ENCODE peak calls at places on chromosome 13, in nine cellular contexts. One of them, this sample, is unnamed.

GRCh38 chr13:95154441-95154886 is 146.8 kb downstream of the ABCC4 start:
- DNase-seq in fibroblast of lung: peak
- DNase-seq in coronary artery: no peak
- DNase-seq in A673: no peak
- DNase-seq in transverse colon: no peak
- DNase-seq in thyroid gland: no peak
- DNase-seq in AG04450: no peak
- DNase-seq in tibial nerve: no peak
- DNase-seq in pancreas: no peak
- DNase-seq in this sample: peak

GRCh38 chr13:23159205-23159586 is 21.6 kb upstream of the SGCG start:
- DNase-seq in fibroblast of lung: peak
- DNase-seq in coronary artery: no peak
- DNase-seq in A673: peak
- DNase-seq in transverse colon: no peak
- DNase-seq in thyroid gland: no peak
- DNase-seq in AG04450: no peak
- DNase-seq in tibial nerve: peak
- DNase-seq in pancreas: no peak
- DNase-seq in this sample: peak

GRCh38 chr13:42039946-42040729 is 8.3 kb upstream of the DGKH start:
- DNase-seq in fibroblast of lung: peak
- DNase-seq in coronary artery: peak
- DNase-seq in A673: peak
- DNase-seq in transverse colon: peak
- DNase-seq in thyroid gland: peak
- DNase-seq in AG04450: peak
- DNase-seq in tibial nerve: peak
- DNase-seq in pancreas: peak
- DNase-seq in this sample: peak

GRCh38 chr13:98576215-98576945 is 527 bp downstream of the STK24 start:
- DNase-seq in fibroblast of lung: no peak
- DNase-seq in coronary artery: peak
- DNase-seq in A673: no peak
- DNase-seq in transverse colon: peak
- DNase-seq in thyroid gland: peak
- DNase-seq in AG04450: no peak
- DNase-seq in tibial nerve: peak
- DNase-seq in pancreas: peak
- DNase-seq in this sample: no peak

GRCh38 chr13:34044041-34044440 is 226.1 kb downstream of the RFC3 start:
- DNase-seq in fibroblast of lung: no peak
- DNase-seq in coronary artery: no peak
- DNase-seq in A673: no peak
- DNase-seq in transverse colon: no peak
- DNase-seq in thyroid gland: no peak
- DNase-seq in AG04450: no peak
- DNase-seq in tibial nerve: no peak
- DNase-seq in pancreas: no peak
- DNase-seq in this sample: peak

GRCh38 chr13:101115762-101116161 is 300.5 kb downstream of the NALCN start:
- DNase-seq in fibroblast of lung: peak
- DNase-seq in coronary artery: no peak
- DNase-seq in A673: peak
- DNase-seq in transverse colon: no peak
- DNase-seq in thyroid gland: no peak
- DNase-seq in AG04450: no peak
- DNase-seq in tibial nerve: no peak
- DNase-seq in pancreas: no peak
- DNase-seq in this sample: no peak

GRCh38 chr13:97879646-97880297 is 73.7 kb upstream of the IPO5 start:
- DNase-seq in fibroblast of lung: peak
- DNase-seq in coronary artery: no peak
- DNase-seq in A673: peak
- DNase-seq in transverse colon: no peak
- DNase-seq in thyroid gland: no peak
- DNase-seq in AG04450: peak
- DNase-seq in tibial nerve: no peak
- DNase-seq in pancreas: no peak
- DNase-seq in this sample: peak

GRCh38 chr13:27171830-27172494 is 351 bp upstream of the USP12 start:
- DNase-seq in fibroblast of lung: peak
- DNase-seq in coronary artery: peak
- DNase-seq in A673: peak
- DNase-seq in transverse colon: peak
- DNase-seq in thyroid gland: peak
- DNase-seq in AG04450: peak
- DNase-seq in tibial nerve: peak
- DNase-seq in pancreas: peak
- DNase-seq in this sample: peak

GRCh38 chr13:41577437-41577836 is 120.1 kb downstream of the RGCC start:
- DNase-seq in fibroblast of lung: peak
- DNase-seq in coronary artery: no peak
- DNase-seq in A673: no peak
- DNase-seq in transverse colon: no peak
- DNase-seq in thyroid gland: peak
- DNase-seq in AG04450: no peak
- DNase-seq in tibial nerve: peak
- DNase-seq in pancreas: no peak
- DNase-seq in this sample: no peak

GRCh38 chr13:38090913-38091312 is 221.3 kb upstream of the TRPC4 start:
- DNase-seq in fibroblast of lung: no peak
- DNase-seq in coronary artery: no peak
- DNase-seq in A673: peak
- DNase-seq in transverse colon: no peak
- DNase-seq in thyroid gland: no peak
- DNase-seq in AG04450: no peak
- DNase-seq in tibial nerve: no peak
- DNase-seq in pancreas: no peak
- DNase-seq in this sample: no peak

GRCh38 chr13:49218493-49219051 is 1.6 kb upstream of the MLNR start:
- DNase-seq in fibroblast of lung: peak
- DNase-seq in coronary artery: no peak
- DNase-seq in A673: no peak
- DNase-seq in transverse colon: no peak
- DNase-seq in thyroid gland: no peak
- DNase-seq in AG04450: no peak
- DNase-seq in tibial nerve: no peak
- DNase-seq in pancreas: no peak
- DNase-seq in this sample: no peak

GRCh38 chr13:49220035-49220855 is at the start of gene MLNR:
- DNase-seq in fibroblast of lung: peak
- DNase-seq in coronary artery: no peak
- DNase-seq in A673: peak
- DNase-seq in transverse colon: no peak
- DNase-seq in thyroid gland: peak
- DNase-seq in AG04450: no peak
- DNase-seq in tibial nerve: no peak
- DNase-seq in pancreas: no peak
- DNase-seq in this sample: peak

GRCh38 chr13:49220856-49221614 is 897 bp downstream of the MLNR start:
- DNase-seq in fibroblast of lung: no peak
- DNase-seq in coronary artery: no peak
- DNase-seq in A673: no peak
- DNase-seq in transverse colon: no peak
- DNase-seq in thyroid gland: no peak
- DNase-seq in AG04450: no peak
- DNase-seq in tibial nerve: no peak
- DNase-seq in pancreas: no peak
- DNase-seq in this sample: no peak

GRCh38 chr13:49217962-49218492 is 2.1 kb upstream of the MLNR start:
- DNase-seq in fibroblast of lung: no peak
- DNase-seq in coronary artery: no peak
- DNase-seq in A673: no peak
- DNase-seq in transverse colon: no peak
- DNase-seq in thyroid gland: no peak
- DNase-seq in AG04450: no peak
- DNase-seq in tibial nerve: no peak
- DNase-seq in pancreas: no peak
- DNase-seq in this sample: no peak

DNA sequence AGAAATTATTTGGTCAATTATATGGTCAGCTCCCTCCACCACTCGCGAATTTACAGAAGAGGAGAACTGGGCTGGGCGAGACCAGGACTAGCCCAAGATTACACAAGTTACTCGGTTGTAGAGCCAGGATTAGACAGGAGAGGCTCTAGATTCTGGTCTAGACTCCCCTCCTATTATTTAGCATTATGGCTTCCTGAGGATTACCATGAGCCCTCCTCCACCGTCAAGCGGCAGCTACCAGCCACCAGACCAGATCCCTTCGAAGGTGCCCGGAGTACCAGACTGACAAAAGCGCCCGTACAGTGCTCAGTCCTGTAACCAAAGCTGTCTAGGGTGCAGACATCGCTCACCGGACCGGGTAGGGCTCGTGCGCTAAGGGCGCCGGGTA is 497 bp upstream of the MLNR start:
- DNase-seq in fibroblast of lung: no peak
- DNase-seq in coronary artery: no peak
- DNase-seq in A673: no peak
- DNase-seq in transverse colon: peak
- DNase-seq in thyroid gland: no peak
- DNase-seq in AG04450: no peak
- DNase-seq in tibial nerve: no peak
- DNase-seq in pancreas: no peak
- DNase-seq in this sample: no peak
- H3K4me3 ChIP-seq in fibroblast of lung: peak
- H3K4me3 ChIP-seq in coronary artery: peak
- H3K4me3 ChIP-seq in A673: peak
- H3K4me3 ChIP-seq in transverse colon: peak
- H3K4me3 ChIP-seq in thyroid gland: no peak
- H3K4me3 ChIP-seq in AG04450: peak
- H3K4me3 ChIP-seq in tibial nerve: peak
- H3K4me3 ChIP-seq in pancreas: no peak
- H3K4me3 ChIP-seq in this sample: peak

GRCh38 chr13:110447058-110447511 is 114.4 kb downstream of the RAB20 start:
- DNase-seq in fibroblast of lung: peak
- DNase-seq in coronary artery: peak
- DNase-seq in A673: no peak
- DNase-seq in transverse colon: no peak
- DNase-seq in thyroid gland: no peak
- DNase-seq in AG04450: no peak
- DNase-seq in tibial nerve: no peak
- DNase-seq in pancreas: no peak
- DNase-seq in this sample: peak
- H3K27ac ChIP-seq in fibroblast of lung: no peak
- H3K27ac ChIP-seq in coronary artery: no peak
- H3K27ac ChIP-seq in A673: no peak
- H3K27ac ChIP-seq in transverse colon: no peak
- H3K27ac ChIP-seq in thyroid gland: no peak
- H3K27ac ChIP-seq in AG04450: no peak
- H3K27ac ChIP-seq in tibial nerve: no peak
- H3K27ac ChIP-seq in pancreas: no peak
- H3K27ac ChIP-seq in this sample: peak

GRCh38 chr13:64429691-64430090 is 2800.4 kb downstream of the PCDH9 start:
- DNase-seq in fibroblast of lung: no peak
- DNase-seq in coronary artery: no peak
- DNase-seq in A673: no peak
- DNase-seq in transverse colon: no peak
- DNase-seq in thyroid gland: no peak
- DNase-seq in AG04450: no peak
- DNase-seq in tibial nerve: no peak
- DNase-seq in pancreas: no peak
- DNase-seq in this sample: no peak

GRCh38 chr13:64423467-64423866 is 2806.7 kb downstream of the PCDH9 start:
- DNase-seq in fibroblast of lung: no peak
- DNase-seq in coronary artery: no peak
- DNase-seq in A673: no peak
- DNase-seq in transverse colon: no peak
- DNase-seq in thyroid gland: no peak
- DNase-seq in AG04450: no peak
- DNase-seq in tibial nerve: no peak
- DNase-seq in pancreas: no peak
- DNase-seq in this sample: no peak

DNA sequence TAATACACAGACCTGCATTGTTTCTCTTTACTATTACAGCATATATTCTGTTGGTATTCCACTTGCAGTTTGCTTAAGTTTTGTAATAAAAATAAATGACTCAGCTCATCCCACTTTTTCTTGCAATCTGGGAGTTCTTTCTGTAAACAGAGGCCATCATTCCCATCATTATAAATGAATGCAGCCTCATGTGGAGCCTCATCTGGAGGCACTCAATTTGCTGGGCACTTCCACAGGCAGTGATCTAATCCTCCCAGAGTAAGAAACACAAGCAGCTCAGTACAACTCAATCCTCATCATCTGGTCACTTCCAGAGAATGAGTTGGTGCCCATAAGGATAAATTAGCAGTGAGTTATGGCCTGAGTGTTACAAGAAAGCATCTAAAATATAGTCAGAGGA is 2801.9 kb downstream of the PCDH9 start:
- DNase-seq in fibroblast of lung: peak
- DNase-seq in coronary artery: no peak
- DNase-seq in A673: no peak
- DNase-seq in transverse colon: no peak
- DNase-seq in thyroid gland: no peak
- DNase-seq in AG04450: peak
- DNase-seq in tibial nerve: no peak
- DNase-seq in pancreas: no peak
- DNase-seq in this sample: peak
- TF ChIP-seq CTCF in fibroblast of lung: no peak
- TF ChIP-seq CTCF in coronary artery: no peak
- TF ChIP-seq CTCF in A673: no peak
- TF ChIP-seq CTCF in transverse colon: no peak
- TF ChIP-seq CTCF in thyroid gland: no peak
- TF ChIP-seq CTCF in AG04450: no peak
- TF ChIP-seq CTCF in tibial nerve: no peak
- TF ChIP-seq CTCF in pancreas: no peak
- TF ChIP-seq CTCF in this sample: no peak

GRCh38 chr13:51585696-51586095 is 1.4 kb downstream of the WDFY2 start:
- DNase-seq in fibroblast of lung: no peak
- DNase-seq in coronary artery: no peak
- DNase-seq in A673: peak
- DNase-seq in transverse colon: no peak
- DNase-seq in thyroid gland: no peak
- DNase-seq in AG04450: no peak
- DNase-seq in tibial nerve: no peak
- DNase-seq in pancreas: no peak
- DNase-seq in this sample: peak

GRCh38 chr13:51589793-51590192 is 5.5 kb downstream of the WDFY2 start:
- DNase-seq in fibroblast of lung: no peak
- DNase-seq in coronary artery: no peak
- DNase-seq in A673: no peak
- DNase-seq in transverse colon: no peak
- DNase-seq in thyroid gland: no peak
- DNase-seq in AG04450: no peak
- DNase-seq in tibial nerve: no peak
- DNase-seq in pancreas: no peak
- DNase-seq in this sample: no peak

GRCh38 chr13:51585234-51585672 is 991 bp downstream of the WDFY2 start:
- DNase-seq in fibroblast of lung: peak
- DNase-seq in coronary artery: no peak
- DNase-seq in A673: no peak
- DNase-seq in transverse colon: no peak
- DNase-seq in thyroid gland: no peak
- DNase-seq in AG04450: no peak
- DNase-seq in tibial nerve: peak
- DNase-seq in pancreas: no peak
- DNase-seq in this sample: no peak

GRCh38 chr13:51588406-51588949 is 4.2 kb downstream of the WDFY2 start:
- DNase-seq in fibroblast of lung: no peak
- DNase-seq in coronary artery: no peak
- DNase-seq in A673: no peak
- DNase-seq in transverse colon: no peak
- DNase-seq in thyroid gland: peak
- DNase-seq in AG04450: no peak
- DNase-seq in tibial nerve: no peak
- DNase-seq in pancreas: no peak
- DNase-seq in this sample: no peak

GRCh38 chr13:51587372-51587771 is 3.1 kb downstream of the WDFY2 start:
- DNase-seq in fibroblast of lung: no peak
- DNase-seq in coronary artery: no peak
- DNase-seq in A673: no peak
- DNase-seq in transverse colon: no peak
- DNase-seq in thyroid gland: no peak
- DNase-seq in AG04450: no peak
- DNase-seq in tibial nerve: no peak
- DNase-seq in pancreas: no peak
- DNase-seq in this sample: no peak
- H3K4me3 ChIP-seq in fibroblast of lung: no peak
- H3K4me3 ChIP-seq in coronary artery: no peak
- H3K4me3 ChIP-seq in A673: peak
- H3K4me3 ChIP-seq in transverse colon: no peak
- H3K4me3 ChIP-seq in thyroid gland: no peak
- H3K4me3 ChIP-seq in AG04450: no peak
- H3K4me3 ChIP-seq in tibial nerve: no peak
- H3K4me3 ChIP-seq in pancreas: no peak
- H3K4me3 ChIP-seq in this sample: no peak

This sample was measured in astrocyte.